ENCODE peak calls at places on chromosomes 12 and 14, in nine cellular contexts. L, Y, C, Q, N, Z, D, I and F are unnamed samples.

GRCh38 chr14:50800032-50800431 is 30.9 kb downstream of the NIN start:
- DNase-seq in L (no peak), Y (no peak), C (no peak), Q (no peak), N (no peak), Z (peak; percentile 37), D (no peak), I (no peak), F (no peak)

GRCh38 chr14:72513346-72513745 is 380.6 kb downstream of the DPF3 start:
- DNase-seq in L (no peak), Y (no peak), C (no peak), Q (peak; percentile 16), N (no peak), Z (no peak), D (no peak), I (no peak), F (no peak)

GRCh38 chr12:62625238-62625637 is 158.6 kb downstream of the MON2 start:
- DNase-seq in L (no peak), Y (no peak), C (no peak), Q (no peak), N (no peak), Z (no peak), D (no peak), I (no peak), F (peak; percentile 90)

GRCh38 chr12:100753837-100754236 is 40.7 kb upstream of the ANO4 start:
- DNase-seq in L (no peak), Y (no peak), C (no peak), Q (no peak), N (no peak), Z (no peak), D (no peak), I (no peak), F (no peak)

GRCh38 chr14:78358631-78359030 is 188.5 kb downstream of the NRXN3 start:
- DNase-seq in L (no peak), Y (no peak), C (no peak), Q (no peak), N (no peak), Z (no peak), D (no peak), I (no peak), F (no peak)

GRCh38 chr12:118052324-118053070 is 8.5 kb downstream of the WSB2 start:
- DNase-seq in L (no peak), Y (peak; percentile 45), C (no peak), Q (peak; percentile 91), N (peak; percentile 96), Z (peak; percentile 96), D (peak; percentile 77), I (peak; percentile 97), F (peak; percentile 95)

GRCh38 chr14:28895389-28895788 is 128.8 kb downstream of the FOXG1 start:
- DNase-seq in L (no peak), Y (no peak), C (no peak), Q (no peak), N (no peak), Z (no peak), D (no peak), I (no peak), F (no peak)

GRCh38 chr14:64845878-64846277 is 33.8 kb downstream of the SPTB start:
- DNase-seq in L (no peak), Y (no peak), C (no peak), Q (no peak), N (no peak), Z (no peak), D (no peak), I (no peak), F (no peak)

GRCh38 chr12:104505095-104505819 is 48.5 kb downstream of the CHST11 start:
- DNase-seq in L (no peak), Y (no peak), C (no peak), Q (no peak), N (no peak), Z (peak; percentile 58), D (no peak), I (no peak), F (peak; percentile 43)

GRCh38 chr12:110340706-110341105 is 59.7 kb downstream of the ATP2A2 start:
- DNase-seq in L (no peak), Y (no peak), C (no peak), Q (no peak), N (no peak), Z (no peak), D (no peak), I (no peak), F (no peak)

GRCh38 chr12:110339184-110339952 is 58.3 kb downstream of the ATP2A2 start:
- DNase-seq in L (no peak), Y (no peak), C (no peak), Q (no peak), N (no peak), Z (no peak), D (no peak), I (no peak), F (no peak)

GRCh38 chr12:110335481-110336045 is 54.5 kb downstream of the ATP2A2 start:
- DNase-seq in L (no peak), Y (no peak), C (no peak), Q (no peak), N (no peak), Z (no peak), D (no peak), I (no peak), F (no peak)

GRCh38 chr12:110337912-110338710 is 57.1 kb downstream of the ATP2A2 start:
- DNase-seq in L (no peak), Y (no peak), C (peak; percentile 3), Q (no peak), N (no peak), Z (no peak), D (no peak), I (no peak), F (no peak)

DNA sequence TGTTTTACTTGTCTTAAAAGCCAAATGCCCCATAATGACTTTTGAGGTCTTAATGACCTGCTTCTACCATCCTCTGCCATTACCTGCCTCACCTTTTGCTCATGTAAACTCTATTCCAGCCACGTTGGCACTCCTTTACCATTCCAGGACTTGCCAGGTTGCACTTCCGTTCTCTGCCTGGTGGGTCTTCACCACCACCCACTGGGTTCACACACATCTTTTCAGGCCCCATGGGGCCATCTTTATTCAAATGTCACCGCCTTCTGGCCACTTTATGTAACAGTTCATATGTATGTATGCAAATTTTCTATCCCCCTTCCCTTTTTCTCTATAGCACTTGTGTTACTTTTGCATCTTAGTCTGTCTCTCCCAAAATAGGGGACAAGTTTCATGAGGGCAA is 57.7 kb downstream of the ATP2A2 start:
- DNase-seq in L (no peak), Y (no peak), C (peak; percentile 15), Q (no peak), N (no peak), Z (peak; percentile 17), D (no peak), I (peak; percentile 7), F (no peak)
- H3K4me3 ChIP-seq in L (no peak overlapping the region), Y (no peak overlapping the region), C (no peak overlapping the region), Q (no peak overlapping the region), N (no peak overlapping the region), Z (no peak overlapping the region), D (no peak overlapping the region), I (no peak overlapping the region), F (no peak overlapping the region)

GRCh38 chr12:24714237-24714636 is 234.7 kb downstream of the BCAT1 start:
- DNase-seq in L (no peak), Y (no peak), C (no peak), Q (no peak), N (no peak), Z (no peak), D (no peak), I (no peak), F (no peak)

GRCh38 chr12:24723759-24724158 is 225.1 kb downstream of the BCAT1 start:
- DNase-seq in L (no peak), Y (no peak), C (no peak), Q (no peak), N (no peak), Z (no peak), D (no peak), I (no peak), F (no peak)

GRCh38 chr12:24719293-24719721 is 229.6 kb downstream of the BCAT1 start:
- DNase-seq in L (peak; percentile 66), Y (no peak), C (no peak), Q (no peak), N (no peak), Z (peak; percentile 7), D (no peak), I (no peak), F (no peak)

GRCh38 chr12:24718641-24719040 is 230.3 kb downstream of the BCAT1 start:
- DNase-seq in L (no peak), Y (no peak), C (no peak), Q (no peak), N (no peak), Z (no peak), D (no peak), I (no peak), F (no peak)
- TF ChIP-seq CTCF in L (no peak), Y (no peak), C (no peak), Q (no peak), N (no peak), Z (no peak), D (no peak), I (no peak), F (no peak)

DNA sequence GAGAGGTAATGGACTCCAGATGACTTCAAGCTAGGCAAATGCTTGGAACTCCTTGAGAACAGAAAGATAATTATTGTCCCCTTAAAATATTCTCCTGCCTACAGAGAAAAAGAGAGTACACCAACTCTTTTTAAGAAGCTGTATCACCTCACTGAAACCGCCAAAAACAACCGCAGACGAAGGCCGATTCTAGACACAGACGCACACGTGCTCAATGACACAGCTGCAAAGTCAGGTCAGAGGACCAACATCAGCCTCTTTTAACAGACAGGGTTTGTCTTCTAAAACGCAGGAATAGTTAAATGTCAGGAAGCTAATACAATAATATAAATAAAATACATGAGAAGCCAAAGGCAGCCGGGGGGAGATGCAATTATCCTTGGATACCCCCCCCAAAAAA is 19.0 kb downstream of the SLC15A4 start:
- DNase-seq in L (no peak), Y (no peak), C (no peak), Q (no peak), N (no peak), Z (no peak), D (no peak), I (no peak), F (no peak)
- H3K36me3 ChIP-seq in L (peaks cover 81% of the 10 kb centered on the region), Y (no peaks in the 10 kb centered on the region), C (peaks cover 60% of the 10 kb centered on the region), Q (peaks cover 43% of the 10 kb centered on the region), N (peaks cover 16% of the 10 kb centered on the region), Z (peaks cover 16% of the 10 kb centered on the region), D (no peaks in the 10 kb centered on the region), I (peaks cover 13% of the 10 kb centered on the region), F (peaks cover 12% of the 10 kb centered on the region)

GRCh38 chr14:96501383-96501745 is 818 bp upstream of the PAPOLA start:
- DNase-seq in L (no peak), Y (no peak), C (peak; percentile 17), Q (no peak), N (no peak), Z (no peak), D (no peak), I (no peak), F (no peak)

GRCh38 chr14:96497586-96497985 is 4.6 kb upstream of the PAPOLA start:
- DNase-seq in L (no peak), Y (no peak), C (no peak), Q (no peak), N (no peak), Z (no peak), D (no peak), I (no peak), F (no peak)

GRCh38 chr14:96494331-96494730 is 7.9 kb upstream of the PAPOLA start:
- DNase-seq in L (no peak), Y (no peak), C (no peak), Q (no peak), N (no peak), Z (no peak), D (no peak), I (no peak), F (no peak)

GRCh38 chr14:96493178-96493577 is 9.0 kb upstream of the PAPOLA start:
- DNase-seq in L (no peak), Y (no peak), C (no peak), Q (no peak), N (no peak), Z (no peak), D (no peak), I (no peak), F (no peak)

GRCh38 chr14:96497087-96497486 is 5.1 kb upstream of the PAPOLA start:
- DNase-seq in L (no peak), Y (no peak), C (no peak), Q (no peak), N (no peak), Z (no peak), D (no peak), I (no peak), F (no peak)
- H3K4me3 ChIP-seq in L (no peak overlapping the region), Y (no peak overlapping the region), C (no peak overlapping the region), Q (no peak overlapping the region), N (no peak overlapping the region), Z (no peak overlapping the region), D (no peak overlapping the region), I (no peak overlapping the region), F (no peak overlapping the region)